ENCODE peak calls at places on chromosomes 13 and 19, in eight cellular contexts. C is AG10803, S is esophagus squamous epithelium, R is heart left ventricle, P is left ventricle myocardium inferior, A is heart right ventricle, I is cardiac fibroblast, W is right lobe of liver. M is an unnamed sample.

GRCh38 chr13:97226788-97227627 is 4.9 kb downstream of the MBNL2 start:
- DNase-seq in S (no peak), A (no peak), C (no peak), R (no peak), W (no peak), I (no peak), P (no peak), M (no peak)

GRCh38 chr13:44756411-44756810 is 180.3 kb upstream of the TSC22D1 start:
- DNase-seq in P (no peak), A (no peak), R (no peak), C (no peak), I (no peak), S (no peak), W (no peak), M (no peak)

GRCh38 chr13:96172066-96172465 is 82.2 kb downstream of the HS6ST3 start:
- DNase-seq in W (no peak), A (no peak), P (no peak), S (no peak), I (no peak), R (no peak), C (no peak), M (no peak)

GRCh38 chr13:45909724-45910123 is 58.2 kb upstream of the SIAH3 start:
- DNase-seq in C (peak), I (no peak), A (no peak), P (no peak), S (no peak), R (no peak), W (no peak), M (no peak)

GRCh38 chr13:26629260-26629659 is 71.8 kb downstream of the WASF3 start:
- DNase-seq in S (no peak), A (no peak), P (no peak), W (no peak), C (peak), I (peak), R (no peak), M (no peak)

GRCh38 chr13:30616927-30617314 is 799 bp upstream of the USPL1 start:
- DNase-seq in P (peak), A (no peak), C (peak), W (peak), R (peak), S (no peak), I (peak), M (peak)

GRCh38 chr13:109744512-109745051 is 41.8 kb downstream of the IRS2 start:
- DNase-seq in P (peak), A (no peak), W (no peak), I (peak), R (peak), C (no peak), S (no peak), M (no peak)

GRCh38 chr19:13597625-13598024 is 91.3 kb upstream of the CACNA1A start:
- DNase-seq in A (no peak), W (no peak), I (peak), P (no peak), S (no peak), R (peak), C (peak), M (peak)

GRCh38 chr13:101111894-101112293 is 304.4 kb downstream of the NALCN start:
- DNase-seq in A (no peak), C (no peak), R (no peak), I (no peak), W (no peak), P (no peak), S (no peak), M (no peak)

GRCh38 chr19:6811906-6812305 is 39.4 kb downstream of the VAV1 start:
- DNase-seq in R (no peak), P (no peak), S (no peak), I (peak), W (no peak), A (no peak), C (peak), M (no peak)

GRCh38 chr19:6221878-6222746 is 57.7 kb downstream of the MLLT1 start:
- DNase-seq in S (no peak), C (no peak), A (no peak), I (no peak), P (no peak), R (no peak), W (no peak), M (no peak)

GRCh38 chr19:50184196-50184595 is 19.2 kb upstream of the MYH14 start:
- DNase-seq in R (no peak), S (no peak), C (no peak), P (no peak), I (no peak), A (no peak), W (no peak), M (no peak)

GRCh38 chr19:43610493-43610892 is 1.4 kb upstream of the SRRM5 start:
- DNase-seq in R (no peak), S (no peak), C (no peak), P (no peak), W (no peak), A (no peak), I (peak), M (no peak)

GRCh38 chr13:102670130-102670529 is 24.7 kb downstream of the METTL21C start:
- DNase-seq in S (no peak), W (no peak), R (no peak), P (no peak), C (no peak), I (no peak), A (no peak), M (no peak)

GRCh38 chr13:25170554-25171107 is 1.5 kb downstream of the AMER2 start:
- DNase-seq in S (no peak), A (no peak), P (no peak), W (no peak), I (no peak), C (no peak), R (no peak), M (no peak)

GRCh38 chr13:34017231-34017630 is 199.3 kb downstream of the RFC3 start:
- DNase-seq in C (no peak), W (no peak), S (no peak), I (no peak), A (no peak), P (no peak), R (no peak), M (no peak)

GRCh38 chr13:40680659-40681323 is 14.3 kb upstream of the FOXO1 start:
- DNase-seq in I (no peak), S (no peak), C (no peak), W (no peak), R (no peak), A (no peak), P (no peak), M (no peak)

GRCh38 chr13:104510422-104510821 is 1444.2 kb upstream of the SLC10A2 start:
- DNase-seq in A (no peak), W (no peak), S (no peak), R (no peak), I (no peak), P (no peak), C (no peak), M (no peak)

GRCh38 chr19:18168673-18169381 is 4.8 kb upstream of the IFI30 start:
- DNase-seq in R (no peak), C (no peak), P (no peak), A (no peak), I (no peak), S (no peak), W (peak), M (no peak)

GRCh38 chr19:8607386-8607785 is 3.1 kb downstream of the ADAMTS10 start:
- DNase-seq in P (peak), R (peak), A (peak), S (no peak), C (peak), W (no peak), I (peak), M (no peak)
- H3K4me3 ChIP-seq in P (no peak), R (no peak), A (no peak), S (no peak), C (no peak), W (no peak), I (no peak), M (no peak)

DNA sequence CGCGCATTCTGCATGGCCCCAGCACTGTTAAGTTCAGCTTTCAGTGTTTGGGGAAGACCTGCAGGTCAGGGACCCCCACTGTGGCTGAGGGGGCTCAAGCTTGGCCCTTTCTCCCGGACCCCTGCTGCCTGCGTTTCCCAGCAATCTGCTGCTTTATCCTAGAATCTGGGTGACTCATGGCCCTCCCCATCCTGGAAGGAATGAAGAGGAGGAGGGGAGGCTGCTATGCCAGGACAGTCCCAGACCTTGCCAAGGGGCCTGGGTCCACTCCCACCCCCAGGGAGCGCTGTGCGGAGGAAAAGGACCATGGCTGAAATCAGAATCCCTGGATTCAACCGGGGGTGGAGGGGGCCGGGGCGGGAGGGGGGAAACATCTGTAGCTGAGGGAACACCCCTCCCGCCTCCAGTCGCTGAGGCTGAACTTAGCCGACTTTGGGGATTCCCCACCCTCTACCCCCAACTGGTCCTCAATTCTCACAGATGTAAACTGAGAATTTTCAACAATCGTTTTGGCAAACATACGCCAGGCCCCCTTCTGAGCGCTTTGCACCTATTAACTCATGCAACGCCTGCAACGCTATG is 20.6 kb downstream of the ZNF114 start:
- DNase-seq in P (no peak), A (no peak), S (no peak), R (no peak), W (peak), I (peak), C (peak), M (no peak)
- TF ChIP-seq CTCF in P (no peak), A (peak), S (no peak), R (no peak), W (no peak), I (no peak), C (peak), M (no peak)

GRCh38 chr13:91195789-91196188 is 151.7 kb upstream of the MIR17HG start:
- DNase-seq in A (no peak), W (no peak), I (no peak), P (no peak), R (no peak), S (no peak), C (no peak), M (no peak)
- H3K4me3 ChIP-seq in A (no peak), W (no peak), I (no peak), P (no peak), R (no peak), S (no peak), C (no peak), M (no peak)

GRCh38 chr13:23512762-23513395 is 57.3 kb upstream of the TNFRSF19 start:
- DNase-seq in P (no peak), C (no peak), W (no peak), A (no peak), R (no peak), I (no peak), S (no peak), M (no peak)
- TF ChIP-seq CTCF in P (no peak), C (peak), W (no peak), A (peak), R (no peak), I (no peak), S (no peak), M (no peak)

GRCh38 chr19:17108453-17108784 is 32.8 kb downstream of the MYO9B start:
- DNase-seq in S (no peak), C (no peak), R (no peak), A (no peak), I (no peak), P (no peak), W (no peak), M (no peak)

GRCh38 chr19:17109300-17109699 is 33.7 kb downstream of the MYO9B start:
- DNase-seq in R (no peak), W (no peak), I (no peak), C (no peak), S (no peak), A (no peak), P (no peak), M (no peak)

GRCh38 chr19:17111766-17112165 is 36.2 kb downstream of the MYO9B start:
- DNase-seq in R (no peak), C (no peak), S (no peak), I (no peak), A (no peak), W (no peak), P (no peak), M (no peak)

GRCh38 chr19:17110599-17110966 is 35.0 kb downstream of the MYO9B start:
- DNase-seq in R (no peak), I (no peak), A (no peak), S (no peak), P (no peak), C (no peak), W (no peak), M (no peak)

DNA sequence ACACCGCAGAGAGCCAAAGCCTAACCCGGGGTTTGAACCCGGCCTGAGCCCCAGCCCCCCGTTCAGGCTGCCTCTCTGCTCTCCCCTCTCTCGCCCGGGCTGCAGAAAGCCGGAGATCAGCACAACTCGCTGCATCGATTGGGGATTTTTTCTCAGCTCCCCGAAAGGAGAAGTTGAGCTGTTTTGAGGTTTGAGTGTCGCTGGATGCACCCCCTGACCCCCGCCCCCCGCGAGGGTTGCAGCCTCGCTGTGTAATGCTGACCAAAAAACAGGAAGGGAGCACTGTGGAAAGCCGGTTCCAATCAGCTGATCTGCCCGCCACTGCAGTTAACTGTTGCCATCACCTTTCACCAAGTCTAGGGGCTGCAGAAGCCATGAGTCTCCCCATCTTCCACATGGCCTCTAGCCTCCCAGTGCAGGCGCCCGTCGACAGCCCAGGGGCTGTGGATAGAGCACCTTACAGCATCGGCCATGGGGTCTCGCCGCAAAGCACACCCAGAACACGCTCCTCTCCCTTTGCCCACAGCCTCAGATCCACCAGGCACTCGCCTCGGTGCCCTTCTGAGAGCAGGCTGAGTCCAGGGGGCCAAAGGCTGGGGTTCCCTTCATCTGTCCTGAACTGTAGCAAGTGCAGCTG is 34.5 kb downstream of the MYO9B start:
- DNase-seq in P (peak), W (peak), R (peak), S (peak), C (no peak), I (no peak), A (peak), M (peak)
- H3K4me3 ChIP-seq in P (no peak), W (no peak), R (no peak), S (no peak), C (no peak), I (no peak), A (no peak), M (peak)

GRCh38 chr19:40393894-40394815 is 4.2 kb upstream of the HIPK4 start:
- DNase-seq in R (no peak), P (no peak), C (no peak), I (no peak), S (no peak), W (no peak), A (no peak), M (no peak)

GRCh38 chr19:40392123-40392522 is 2.1 kb upstream of the HIPK4 start:
- DNase-seq in R (no peak), P (no peak), A (no peak), I (no peak), C (no peak), S (no peak), W (no peak), M (no peak)

GRCh38 chr19:40394816-40395210 is 4.8 kb upstream of the HIPK4 start:
- DNase-seq in A (no peak), I (no peak), R (no peak), S (no peak), C (no peak), P (no peak), W (no peak), M (no peak)

GRCh38 chr19:40390084-40390742 is at the start of gene HIPK4:
- DNase-seq in W (no peak), C (no peak), P (no peak), R (no peak), A (no peak), I (no peak), S (no peak), M (no peak)

DNA sequence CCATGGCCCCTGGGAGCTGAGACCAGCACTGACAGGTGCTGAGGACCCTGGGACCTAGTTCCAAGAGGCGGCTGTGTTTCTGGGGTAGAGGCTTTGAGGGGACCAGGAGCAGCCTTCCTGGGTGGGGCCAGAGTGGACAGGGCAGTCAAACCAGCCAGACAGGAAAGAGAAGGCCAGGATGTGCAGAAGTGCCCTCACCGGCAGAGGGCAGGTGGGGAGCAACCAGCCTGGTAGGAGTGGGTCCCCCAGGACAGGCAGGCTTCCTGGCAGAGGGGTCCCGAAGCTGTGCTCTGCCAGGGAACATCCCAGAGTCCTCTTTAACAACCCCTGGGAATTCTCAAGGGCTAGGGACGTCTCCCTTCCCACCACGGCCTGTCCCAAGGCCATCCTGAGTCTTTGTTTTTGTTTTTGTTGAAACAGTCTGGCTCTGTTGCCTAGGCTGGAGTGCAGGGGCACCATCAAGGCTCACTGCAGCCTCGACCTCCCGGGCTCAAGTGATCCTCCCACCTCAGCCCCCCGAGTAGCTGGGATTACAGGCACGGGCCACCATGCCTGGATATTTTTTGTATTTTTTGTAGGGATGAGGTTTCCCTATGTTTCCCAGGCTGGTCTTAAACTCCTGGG is 3.0 kb upstream of the HIPK4 start:
- DNase-seq in S (no peak), R (no peak), C (no peak), W (no peak), P (no peak), I (peak), A (no peak), M (no peak)
- TF ChIP-seq CTCF in S (peak), R (peak), C (peak), W (no peak), P (peak), I (peak), A (peak), M (peak)

DNA sequence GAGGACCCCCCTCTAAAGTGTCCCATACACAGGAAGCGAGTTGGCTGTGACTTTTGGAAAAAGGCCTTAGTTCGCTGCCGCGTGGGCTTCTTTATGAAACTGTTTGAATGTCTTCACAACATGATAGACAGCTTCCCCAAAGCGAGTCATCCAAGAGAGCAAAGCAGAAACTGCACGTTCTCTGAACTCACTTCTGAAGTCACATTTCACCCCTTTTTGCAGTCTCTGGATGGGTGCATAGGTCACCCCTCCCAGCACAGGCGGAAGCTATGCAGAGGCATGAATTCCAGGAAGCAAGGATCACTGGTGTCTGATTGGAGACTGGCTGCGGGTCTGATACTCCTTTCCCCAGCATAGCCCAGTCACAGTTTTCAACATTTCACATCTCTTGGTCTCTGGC is 10.6 kb downstream of the GPI start:
- DNase-seq in C (no peak), A (no peak), S (no peak), I (no peak), W (no peak), R (no peak), P (no peak), M (no peak)
- H3K4me3 ChIP-seq in C (no peak), A (no peak), S (no peak), I (no peak), W (no peak), R (no peak), P (no peak), M (no peak)

DNA sequence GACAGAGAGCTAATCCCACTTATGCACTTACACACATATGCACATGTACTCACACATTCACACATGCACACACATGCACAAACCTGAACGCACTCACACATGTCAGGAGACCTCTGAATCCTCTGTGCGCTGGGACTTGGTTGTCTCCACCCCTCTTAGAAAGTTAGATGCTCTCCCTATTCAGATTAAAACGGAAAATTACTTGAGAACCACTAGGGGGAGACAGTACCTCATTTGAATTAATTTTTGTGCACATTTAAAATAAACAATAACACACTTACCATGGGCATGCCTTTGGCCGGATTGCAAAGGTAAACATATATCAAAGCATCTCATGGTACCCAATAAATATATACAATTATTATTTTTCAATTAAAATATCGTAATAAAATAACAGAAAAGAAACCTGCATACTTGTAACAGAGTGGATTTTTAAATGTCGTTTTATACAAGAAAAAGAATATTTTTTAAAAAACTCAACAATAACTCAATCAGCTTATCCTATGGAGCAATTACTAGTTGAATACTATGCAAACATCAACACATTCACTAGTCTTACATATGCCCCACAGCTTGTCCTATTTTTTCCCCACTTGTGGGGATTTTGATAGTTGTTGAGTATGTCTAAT is 9.5 kb upstream of the LILRB4 start:
- DNase-seq in I (peak), A (no peak), P (no peak), C (peak), R (no peak), S (no peak), W (no peak), M (no peak)
- TF ChIP-seq CTCF in I (peak), A (peak), P (peak), C (peak), R (peak), S (peak), W (peak), M (peak)

DNA sequence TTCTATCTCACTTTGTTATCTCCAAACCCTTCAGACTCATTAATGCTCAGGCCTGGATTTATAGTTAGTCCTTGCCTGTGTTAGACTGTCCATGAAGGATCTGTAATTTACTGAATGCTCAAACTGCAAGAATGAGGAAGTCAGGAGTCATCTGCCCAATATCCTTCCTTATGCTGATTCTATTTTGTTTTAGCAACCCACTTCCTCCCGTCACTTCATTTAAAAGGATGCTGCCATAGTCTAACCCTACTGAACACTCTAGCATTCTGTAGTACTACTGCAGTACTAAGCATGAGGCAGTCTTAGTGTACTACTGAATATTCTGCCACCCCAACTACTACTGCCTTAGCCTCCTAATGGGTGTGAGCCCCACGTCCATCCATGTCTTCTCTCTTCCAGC is 1.5 kb downstream of the FCAR start:
- DNase-seq in A (no peak), R (no peak), I (no peak), C (no peak), W (no peak), P (no peak), S (no peak), M (no peak)
- H3K4me3 ChIP-seq in A (no peak), R (no peak), I (no peak), C (no peak), W (no peak), P (no peak), S (no peak), M (no peak)

GRCh38 chr19:3224346-3225325 is at the start of gene CELF5:
- DNase-seq in W (no peak), I (no peak), A (peak), S (no peak), P (peak), R (peak), C (peak), M (no peak)
- TF ChIP-seq CTCF in W (peak), I (no peak), A (peak), S (peak), P (peak), R (peak), C (no peak), M (peak)

M was measured in GM12864.